ENCODE peak calls at places on chromosomes 7 and 10, in four cellular contexts. One of them, this sample, is unnamed. For H3K4me1, the result is how much of the 10 kb centered on the place peaks cover.

GRCh38 chr10:660980-661890 is 28.2 kb downstream of the DIP2C start:
- DNase-seq in GM12878: no peak
- DNase-seq in H1: no peak
- DNase-seq in HepG2: peak
- DNase-seq in this sample: no peak

GRCh38 chr10:13291821-13292773 is 7.8 kb downstream of the PHYH start:
- DNase-seq in HepG2: peak
- DNase-seq in H1: no peak
- DNase-seq in GM12878: no peak
- DNase-seq in this sample: no peak

GRCh38 chr7:23267357-23267756 is 20.8 kb downstream of the GPNMB start:
- DNase-seq in H1: no peak
- DNase-seq in GM12878: no peak
- DNase-seq in HepG2: no peak
- DNase-seq in this sample: no peak

GRCh38 chr7:104272767-104273384 is 55.5 kb upstream of the LHFPL3 start:
- DNase-seq in HepG2: peak
- DNase-seq in H1: no peak
- DNase-seq in GM12878: no peak
- DNase-seq in this sample: peak

GRCh38 chr10:75187961-75188426 is 22.6 kb upstream of the VDAC2 start:
- DNase-seq in GM12878: peak
- DNase-seq in HepG2: peak
- DNase-seq in H1: peak
- DNase-seq in this sample: peak

GRCh38 chr7:64799-65430 is 127.5 kb upstream of the FAM20C start:
- DNase-seq in GM12878: no peak
- DNase-seq in H1: no peak
- DNase-seq in HepG2: no peak
- DNase-seq in this sample: no peak

GRCh38 chr10:129335942-129336341 is 131.1 kb upstream of the MGMT start:
- DNase-seq in GM12878: no peak
- DNase-seq in HepG2: no peak
- DNase-seq in H1: no peak
- DNase-seq in this sample: no peak

GRCh38 chr7:140342732-140343514 is 55.4 kb downstream of the SLC37A3 start:
- DNase-seq in H1: peak
- DNase-seq in HepG2: peak
- DNase-seq in GM12878: no peak
- DNase-seq in this sample: peak

GRCh38 chr7:24836084-24836483 is 78.8 kb upstream of the GSDME start:
- DNase-seq in HepG2: no peak
- DNase-seq in H1: no peak
- DNase-seq in GM12878: peak
- DNase-seq in this sample: no peak

GRCh38 chr10:228366-228765 is 93.1 kb downstream of the ZMYND11 start:
- DNase-seq in HepG2: no peak
- DNase-seq in H1: no peak
- DNase-seq in GM12878: no peak
- DNase-seq in this sample: no peak

GRCh38 chr7:47461161-47461560 is 120.8 kb downstream of the TNS3 start:
- DNase-seq in GM12878: no peak
- DNase-seq in H1: no peak
- DNase-seq in HepG2: no peak
- DNase-seq in this sample: no peak

GRCh38 chr7:39192476-39192875 is 214.8 kb downstream of the POU6F2 start:
- DNase-seq in HepG2: no peak
- DNase-seq in H1: no peak
- DNase-seq in GM12878: no peak
- DNase-seq in this sample: no peak

GRCh38 chr7:41987-42386 is 150.4 kb upstream of the FAM20C start:
- DNase-seq in GM12878: no peak
- DNase-seq in HepG2: no peak
- DNase-seq in H1: no peak
- DNase-seq in this sample: no peak

GRCh38 chr10:67780759-67781538 is 57.0 kb downstream of the DNAJC12 start:
- DNase-seq in GM12878: no peak
- DNase-seq in H1: peak
- DNase-seq in HepG2: no peak
- DNase-seq in this sample: no peak

GRCh38 chr7:41319601-41320000 is 383.3 kb downstream of the INHBA start:
- DNase-seq in GM12878: no peak
- DNase-seq in HepG2: no peak
- DNase-seq in H1: no peak
- DNase-seq in this sample: no peak

GRCh38 chr10:20962165-20962564 is 65.1 kb upstream of the NEBL start:
- DNase-seq in HepG2: no peak
- DNase-seq in H1: no peak
- DNase-seq in GM12878: no peak
- DNase-seq in this sample: no peak

GRCh38 chr7:27145884-27146401 is 1.6 kb downstream of the HOXA6 start:
- DNase-seq in GM12878: no peak
- DNase-seq in HepG2: no peak
- DNase-seq in H1: no peak
- DNase-seq in this sample: no peak

GRCh38 chr10:121284952-121285351 is 313.3 kb downstream of the FGFR2 start:
- DNase-seq in GM12878: no peak
- DNase-seq in HepG2: no peak
- DNase-seq in H1: no peak
- DNase-seq in this sample: no peak

GRCh38 chr10:93416824-93417223 is 65.3 kb downstream of the MYOF start:
- DNase-seq in H1: no peak
- DNase-seq in GM12878: no peak
- DNase-seq in HepG2: no peak
- DNase-seq in this sample: no peak

GRCh38 chr10:85641479-85641967 is 725.1 kb downstream of the GRID1 start:
- DNase-seq in HepG2: no peak
- DNase-seq in GM12878: no peak
- DNase-seq in H1: no peak
- DNase-seq in this sample: no peak

GRCh38 chr10:21797537-21797936 is 206.0 kb downstream of the DNAJC1 start:
- DNase-seq in GM12878: no peak
- DNase-seq in H1: no peak
- DNase-seq in HepG2: no peak
- DNase-seq in this sample: no peak

GRCh38 chr7:3260425-3260762 is 40.7 kb upstream of the SDK1 start:
- DNase-seq in HepG2: no peak
- DNase-seq in GM12878: no peak
- DNase-seq in H1: no peak
- DNase-seq in this sample: no peak

GRCh38 chr10:90319188-90319914 is 538.5 kb downstream of the HTR7 start:
- DNase-seq in GM12878: peak
- DNase-seq in H1: peak
- DNase-seq in HepG2: peak
- DNase-seq in this sample: peak

GRCh38 chr10:118047363-118047719 is 600 bp upstream of the RAB11FIP2 start:
- DNase-seq in HepG2: no peak
- DNase-seq in H1: no peak
- DNase-seq in GM12878: no peak
- DNase-seq in this sample: no peak

GRCh38 chr10:112953760-112954159 is 3.7 kb downstream of the TCF7L2 start:
- DNase-seq in GM12878: no peak
- DNase-seq in HepG2: no peak
- DNase-seq in H1: no peak
- DNase-seq in this sample: no peak

GRCh38 chr10:11638055-11638698 is 26.7 kb upstream of the USP6NL start:
- DNase-seq in GM12878: no peak
- DNase-seq in H1: no peak
- DNase-seq in HepG2: no peak
- DNase-seq in this sample: no peak

GRCh38 chr10:71396084-71396713 is 521 bp upstream of the CDH23 start:
- DNase-seq in H1: peak
- DNase-seq in GM12878: no peak
- DNase-seq in HepG2: no peak
- DNase-seq in this sample: peak

GRCh38 chr7:64872351-64872750 is 30.7 kb upstream of the ZNF273 start:
- DNase-seq in HepG2: no peak
- DNase-seq in H1: no peak
- DNase-seq in GM12878: no peak
- DNase-seq in this sample: no peak

GRCh38 chr7:88095-88926 is 104.1 kb upstream of the FAM20C start:
- DNase-seq in H1: peak
- DNase-seq in HepG2: no peak
- DNase-seq in GM12878: no peak
- DNase-seq in this sample: no peak

GRCh38 chr10:52424343-52424742 is 110.3 kb downstream of the DKK1 start:
- DNase-seq in H1: no peak
- DNase-seq in GM12878: no peak
- DNase-seq in HepG2: no peak
- DNase-seq in this sample: no peak

GRCh38 chr7:133076142-133076541 is 5.7 kb downstream of the CHCHD3 start:
- DNase-seq in H1: no peak
- DNase-seq in HepG2: no peak
- DNase-seq in GM12878: no peak
- DNase-seq in this sample: no peak

GRCh38 chr10:100858258-100858657 is 54.5 kb upstream of the SLF2 start:
- DNase-seq in GM12878: no peak
- DNase-seq in HepG2: no peak
- DNase-seq in H1: no peak
- DNase-seq in this sample: no peak

DNA sequence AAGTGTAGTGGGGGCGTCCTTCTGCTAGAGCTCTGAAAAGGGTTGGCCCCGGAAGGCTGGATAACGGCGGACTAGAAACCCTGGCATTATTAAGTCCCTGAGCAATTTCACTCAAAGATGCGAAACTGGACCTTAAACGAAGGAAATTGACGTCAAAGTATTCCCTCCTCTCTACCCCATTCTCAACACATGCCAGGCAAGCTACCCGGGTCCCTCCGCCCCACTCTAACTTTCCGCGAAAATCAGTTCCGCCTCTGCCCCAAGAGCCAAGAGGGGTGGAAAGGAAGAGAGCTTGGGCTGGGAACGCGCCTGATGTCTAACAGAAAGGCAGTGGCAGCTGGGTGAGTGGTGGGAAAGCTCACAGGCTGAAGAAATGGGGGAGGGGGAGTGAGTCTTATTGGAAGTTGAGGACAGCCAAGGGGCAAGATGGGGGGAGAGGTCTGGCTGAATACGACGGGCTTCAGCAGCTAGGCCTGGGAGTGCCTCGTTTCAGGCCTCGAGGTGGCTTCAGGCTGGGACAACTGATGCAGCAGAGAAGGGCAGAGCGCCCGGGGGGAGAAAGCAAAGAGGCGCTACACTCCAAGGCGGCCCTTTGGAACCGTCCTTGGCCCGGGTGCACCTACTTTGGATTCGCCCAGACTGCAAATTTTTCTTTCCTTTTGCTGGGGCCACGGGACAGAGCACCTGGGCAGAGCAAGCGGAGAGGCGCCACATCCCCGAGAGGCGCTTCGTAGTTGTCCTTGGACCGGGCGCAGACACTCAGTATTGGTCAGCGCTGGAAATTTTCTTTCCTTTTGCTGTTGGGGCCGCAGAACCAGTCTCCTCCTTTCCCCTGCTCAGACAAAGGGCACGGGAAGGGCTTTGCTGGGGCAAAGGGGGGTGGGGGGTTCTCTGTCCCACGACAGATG is 2.0 kb upstream of the FEZF1 start:
- DNase-seq in HepG2: no peak
- DNase-seq in GM12878: no peak
- DNase-seq in H1: peak
- DNase-seq in this sample: no peak
- H3K9ac ChIP-seq in HepG2: no peak
- H3K9ac ChIP-seq in GM12878: no peak
- H3K9ac ChIP-seq in H1: peak
- H3K9ac ChIP-seq in this sample: peak

DNA sequence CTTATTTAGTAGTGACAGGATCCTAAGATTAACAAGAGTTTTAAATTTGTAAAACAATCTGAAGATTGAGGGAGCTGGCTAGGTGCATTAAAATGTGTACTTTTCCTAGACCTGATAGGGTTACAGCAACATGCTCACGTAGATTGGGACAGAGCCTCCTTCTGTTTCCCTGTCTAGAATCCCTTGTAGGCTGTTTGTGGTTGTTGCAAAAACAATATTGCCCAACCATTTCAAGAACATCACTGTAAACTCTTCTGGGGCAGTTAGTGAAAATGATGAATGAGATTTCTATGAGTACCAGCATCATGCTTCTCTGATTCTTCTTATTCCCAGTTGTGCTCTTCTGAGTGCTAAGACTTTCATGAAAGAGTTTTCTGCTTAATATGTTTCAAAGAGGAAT is 14.7 kb upstream of the CPED1 start:
- DNase-seq in HepG2: no peak
- DNase-seq in H1: no peak
- DNase-seq in GM12878: no peak
- DNase-seq in this sample: no peak
- H3K4me1 ChIP-seq in HepG2: under half
- H3K4me1 ChIP-seq in H1: under half
- H3K4me1 ChIP-seq in GM12878: under half
- H3K4me1 ChIP-seq in this sample: under half

GRCh38 chr7:151137076-151137611 is 30.4 kb downstream of the GBX1 start:
- DNase-seq in H1: no peak
- DNase-seq in GM12878: no peak
- DNase-seq in HepG2: no peak
- DNase-seq in this sample: no peak
- TF ChIP-seq SUZ12 in H1: no peak
- TF ChIP-seq SUZ12 in GM12878: no peak
- TF ChIP-seq SUZ12 in HepG2: no peak
- TF ChIP-seq SUZ12 in this sample: no peak

DNA sequence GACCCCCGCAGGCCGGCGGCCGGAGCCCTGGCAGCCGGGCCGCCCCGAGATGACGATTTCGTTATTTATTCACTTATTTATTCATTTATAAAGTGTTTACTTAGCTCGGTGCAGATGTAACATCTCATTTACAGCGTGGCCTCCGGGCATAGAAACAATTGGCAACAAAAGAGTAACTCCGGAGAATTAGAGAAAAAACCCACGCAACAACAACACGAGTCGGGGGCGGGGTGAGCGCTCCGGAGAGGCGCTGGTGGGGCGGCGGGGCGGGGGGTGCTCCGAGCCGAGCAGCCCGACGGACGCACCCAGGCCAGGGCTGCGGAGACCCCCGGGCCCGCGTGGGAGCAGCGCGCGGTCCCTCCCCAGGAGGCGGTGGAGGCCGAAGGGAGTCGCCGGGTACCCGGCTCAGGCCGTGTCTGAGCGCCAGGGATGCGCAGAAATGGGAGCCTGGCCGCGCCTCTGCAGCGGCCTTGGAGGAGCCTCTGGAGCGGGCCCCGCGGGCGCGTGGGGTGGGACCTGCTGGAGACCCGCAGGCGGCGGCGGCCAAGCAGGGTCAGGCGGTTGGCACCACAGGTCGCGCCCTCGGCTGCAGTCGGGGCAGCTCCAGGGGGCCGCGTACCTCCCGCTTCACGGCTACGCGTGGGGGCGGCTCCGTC is 14.3 kb downstream of the UNCX start:
- DNase-seq in GM12878: no peak
- DNase-seq in HepG2: no peak
- DNase-seq in H1: no peak
- DNase-seq in this sample: no peak
- H3K9ac ChIP-seq in GM12878: no peak
- H3K9ac ChIP-seq in HepG2: no peak
- H3K9ac ChIP-seq in H1: no peak
- H3K9ac ChIP-seq in this sample: no peak

DNA sequence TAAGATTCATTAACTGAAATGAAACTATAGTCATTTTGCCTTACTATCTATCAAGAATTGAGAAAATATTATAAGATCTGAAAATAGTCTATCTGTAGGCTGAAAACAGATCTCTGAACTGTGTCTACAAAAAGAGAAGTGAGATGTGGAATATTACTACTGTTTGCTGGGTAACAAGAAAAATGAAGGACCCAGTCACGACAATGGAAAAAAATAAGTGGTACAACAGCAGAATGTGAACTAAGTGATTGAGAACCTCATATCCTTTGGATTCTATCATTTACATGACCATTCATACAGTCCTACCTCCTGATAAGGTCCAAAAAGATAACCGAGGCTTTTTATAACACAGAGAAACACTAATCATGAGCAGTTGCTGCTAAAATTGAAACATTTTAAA is 94.3 kb downstream of the UBE2H start:
- DNase-seq in GM12878: no peak
- DNase-seq in H1: no peak
- DNase-seq in HepG2: no peak
- DNase-seq in this sample: no peak
- H3K4me1 ChIP-seq in GM12878: under half
- H3K4me1 ChIP-seq in H1: under half
- H3K4me1 ChIP-seq in HepG2: under half
- H3K4me1 ChIP-seq in this sample: under half

This sample was measured in NT2/D1.